ENCODE peak calls at places on chromosomes 11 and 22, in eight cellular contexts. V, P, A, N, J, H, C and T are unnamed samples. For H3K27me3, the result is how much of the 10 kb centered on the place peaks cover.

GRCh38 chr11:20261526-20261925 is 101.3 kb upstream of the DBX1 start:
- DNase-seq in V (no peak), P (no peak), A (no peak), N (peak), J (no peak), H (no peak), C (no peak), T (no peak)

GRCh38 chr11:1111545-1112212 is 37.0 kb downstream of the MUC2 start:
- DNase-seq in V (no peak), P (no peak), A (peak), N (no peak), J (no peak), H (peak), C (peak), T (peak)

GRCh38 chr11:86040919-86041318 is 28.0 kb downstream of the PICALM start:
- DNase-seq in V (no peak), P (no peak), A (no peak), N (no peak), J (no peak), H (no peak), C (no peak), T (no peak)

GRCh38 chr11:6468712-6469495 is 4.8 kb downstream of the TRIM3 start:
- DNase-seq in V (peak), P (peak), A (peak), N (peak), J (no peak), H (peak), C (no peak), T (peak)

GRCh38 chr11:61417670-61418069 is 12.1 kb downstream of the CPSF7 start:
- DNase-seq in V (no peak), P (no peak), A (no peak), N (peak), J (no peak), H (no peak), C (no peak), T (no peak)

GRCh38 chr11:126824035-126824607 is 176.4 kb downstream of the KIRREL3 start:
- DNase-seq in V (no peak), P (no peak), A (no peak), N (no peak), J (no peak), H (peak), C (no peak), T (no peak)

GRCh38 chr22:40612291-40612740 is 24.2 kb downstream of the MRTFA start:
- DNase-seq in V (no peak), P (no peak), A (no peak), N (no peak), J (no peak), H (no peak), C (no peak), T (no peak)

GRCh38 chr11:33634291-33634834 is 66.3 kb downstream of the C11orf91 start:
- DNase-seq in V (no peak), P (no peak), A (no peak), N (peak), J (no peak), H (no peak), C (no peak), T (no peak)

GRCh38 chr11:2525166-2525861 is 80.5 kb downstream of the KCNQ1 start:
- DNase-seq in V (peak), P (no peak), A (peak), N (no peak), J (no peak), H (peak), C (no peak), T (peak)

GRCh38 chr22:44406581-44407403 is 91.2 kb downstream of the RTL6 start:
- DNase-seq in V (no peak), P (no peak), A (no peak), N (peak), J (no peak), H (peak), C (no peak), T (peak)

GRCh38 chr11:14073821-14074529 is 111.5 kb downstream of the SPON1 start:
- DNase-seq in V (no peak), P (peak), A (no peak), N (no peak), J (no peak), H (no peak), C (no peak), T (no peak)

GRCh38 chr11:60924110-60924905 is at the start of gene TMEM132A:
- DNase-seq in V (peak), P (peak), A (peak), N (peak), J (no peak), H (peak), C (no peak), T (peak)

GRCh38 chr22:45473626-45474237 is 29.0 kb upstream of the FBLN1 start:
- DNase-seq in V (no peak), P (peak), A (peak), N (no peak), J (no peak), H (no peak), C (no peak), T (no peak)

GRCh38 chr11:69509846-69510390 is 28.5 kb downstream of the LINC01488 start:
- DNase-seq in V (no peak), P (no peak), A (peak), N (no peak), J (no peak), H (no peak), C (peak), T (peak)

GRCh38 chr22:40196628-40197027 is 18.9 kb downstream of the TNRC6B start:
- DNase-seq in V (no peak), P (no peak), A (no peak), N (peak), J (no peak), H (no peak), C (no peak), T (no peak)

GRCh38 chr11:36447514-36447913 is 62.6 kb downstream of the TRAF6 start:
- DNase-seq in V (no peak), P (peak), A (no peak), N (no peak), J (no peak), H (no peak), C (no peak), T (no peak)

GRCh38 chr11:75273989-75274391 is 33.4 kb downstream of the TPBGL start:
- DNase-seq in V (no peak), P (no peak), A (no peak), N (no peak), J (no peak), H (no peak), C (peak), T (peak)

GRCh38 chr11:55719608-55720160 is 53.6 kb upstream of the OR5D13 start:
- DNase-seq in V (no peak), P (no peak), A (no peak), N (no peak), J (no peak), H (no peak), C (no peak), T (no peak)

GRCh38 chr11:29336727-29337212 is 680.1 kb downstream of the KCNA4 start:
- DNase-seq in V (no peak), P (no peak), A (no peak), N (peak), J (no peak), H (no peak), C (no peak), T (no peak)

GRCh38 chr11:3841426-3842304 is 906 bp upstream of the RHOG start:
- DNase-seq in V (peak), P (peak), A (peak), N (peak), J (peak), H (peak), C (no peak), T (peak)

GRCh38 chr11:64711138-64711943 is 11.7 kb downstream of the NRXN2 start:
- DNase-seq in V (no peak), P (peak), A (no peak), N (no peak), J (no peak), H (peak), C (no peak), T (peak)

GRCh38 chr11:33893711-33894401 is 2.0 kb upstream of the LMO2 start:
- DNase-seq in V (no peak), P (no peak), A (no peak), N (no peak), J (peak), H (no peak), C (no peak), T (no peak)

GRCh38 chr11:117410861-117411725 is 83.4 kb downstream of the CEP164 start:
- DNase-seq in V (no peak), P (no peak), A (no peak), N (no peak), J (no peak), H (peak), C (no peak), T (peak)

GRCh38 chr22:37930270-37930951 is 23.0 kb downstream of the C22orf23 start:
- DNase-seq in V (no peak), P (peak), A (no peak), N (peak), J (no peak), H (peak), C (peak), T (no peak)

GRCh38 chr11:12756867-12757266 is 82.6 kb downstream of the TEAD1 start:
- DNase-seq in V (no peak), P (no peak), A (no peak), N (no peak), J (no peak), H (no peak), C (no peak), T (no peak)

GRCh38 chr11:10935015-10935564 is 77.2 kb upstream of the ZBED5 start:
- DNase-seq in V (peak), P (no peak), A (no peak), N (no peak), J (no peak), H (no peak), C (no peak), T (no peak)

GRCh38 chr11:130606781-130607511 is 158.5 kb downstream of the ADAMTS15 start:
- DNase-seq in V (no peak), P (no peak), A (no peak), N (peak), J (no peak), H (no peak), C (no peak), T (peak)

GRCh38 chr22:27632451-27633295 is 168.9 kb downstream of the MN1 start:
- DNase-seq in V (no peak), P (no peak), A (no peak), N (no peak), J (no peak), H (no peak), C (no peak), T (no peak)

DNA sequence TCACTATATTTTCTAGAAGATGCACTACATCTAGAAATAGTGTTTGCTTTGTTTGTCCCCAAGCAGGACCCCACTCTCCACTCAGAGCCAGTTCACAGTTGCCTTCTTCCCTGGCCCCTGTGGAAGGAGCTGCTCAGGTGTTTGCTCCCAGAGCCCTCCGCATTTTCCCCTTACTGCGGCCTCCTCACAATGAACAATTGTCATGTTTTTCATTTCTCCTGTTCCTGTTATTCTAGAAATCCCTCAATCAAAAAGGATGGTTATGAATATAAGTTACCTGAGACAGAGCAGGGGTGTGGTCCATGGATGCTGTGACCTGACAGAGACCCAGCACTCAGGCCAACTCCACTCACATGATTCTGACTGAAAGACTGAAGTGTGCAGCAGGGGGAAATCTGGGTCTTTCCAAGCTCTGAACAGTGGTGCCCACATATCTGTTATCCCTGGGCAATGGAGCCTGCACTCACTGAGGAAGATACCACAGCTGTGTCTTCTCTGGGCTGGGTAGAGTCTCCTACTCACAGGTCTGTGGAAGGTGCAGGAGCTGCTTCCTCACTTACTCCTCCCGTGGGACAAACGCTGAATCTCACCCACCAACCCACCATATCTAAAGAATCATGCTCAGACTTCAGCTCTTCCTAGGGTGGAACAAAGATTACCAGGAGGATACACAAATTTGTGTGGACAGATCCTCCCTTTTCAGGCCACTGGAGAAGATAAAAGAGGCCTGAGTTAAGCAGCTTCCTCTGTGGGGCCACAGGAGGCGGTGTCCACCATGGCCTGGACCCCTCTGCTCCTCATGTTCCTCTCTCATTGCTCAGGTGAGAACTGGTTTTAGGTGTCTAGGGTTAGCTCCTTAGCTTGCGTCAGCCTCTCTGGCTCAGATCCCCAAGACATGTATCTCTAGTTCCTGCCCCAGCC is 87.1 kb upstream of the TOP3B start:
- DNase-seq in V (no peak), P (no peak), A (no peak), N (no peak), J (no peak), H (no peak), C (no peak), T (no peak)
- H3K27me3 ChIP-seq in V (under half), P (half or more), A (under half), N (under half), J (under half), H (half or more), C (under half), T (under half)

GRCh38 chr11:63598556-63598955 is 15.7 kb downstream of the PLAAT3 start:
- DNase-seq in V (no peak), P (no peak), A (no peak), N (no peak), J (no peak), H (no peak), C (no peak), T (no peak)

GRCh38 chr11:63602296-63602695 is 11.9 kb downstream of the PLAAT3 start:
- DNase-seq in V (no peak), P (no peak), A (no peak), N (peak), J (no peak), H (no peak), C (no peak), T (no peak)

GRCh38 chr11:63595296-63595695 is 18.9 kb downstream of the PLAAT3 start:
- DNase-seq in V (no peak), P (no peak), A (no peak), N (peak), J (no peak), H (peak), C (no peak), T (no peak)

GRCh38 chr11:63599211-63600122 is 14.8 kb downstream of the PLAAT3 start:
- DNase-seq in V (no peak), P (no peak), A (no peak), N (peak), J (no peak), H (no peak), C (no peak), T (no peak)
- H3K27me3 ChIP-seq in V (under half), P (under half), A (under half), N (under half), J (under half), H (under half), C (under half), T (under half)

GRCh38 chr11:35286156-35286555 is 133.2 kb downstream of the SLC1A2 start:
- DNase-seq in V (no peak), P (no peak), A (no peak), N (no peak), J (no peak), H (no peak), C (no peak), T (no peak)
- H3K27me3 ChIP-seq in V (under half), P (under half), A (under half), N (under half), J (under half), H (under half), C (under half), T (under half)

GRCh38 chr22:36816338-36816634 is 549 bp downstream of the PVALB start:
- DNase-seq in V (no peak), P (peak), A (no peak), N (no peak), J (no peak), H (peak), C (no peak), T (no peak)

GRCh38 chr22:36816635-36817428 is at the start of gene PVALB:
- DNase-seq in V (no peak), P (peak), A (peak), N (peak), J (no peak), H (peak), C (no peak), T (no peak)

GRCh38 chr22:36818010-36818642 is 1.3 kb upstream of the PVALB start:
- DNase-seq in V (no peak), P (no peak), A (no peak), N (no peak), J (no peak), H (no peak), C (no peak), T (no peak)

GRCh38 chr22:36817429-36817783 is 571 bp upstream of the PVALB start:
- DNase-seq in V (no peak), P (peak), A (no peak), N (no peak), J (no peak), H (peak), C (no peak), T (no peak)

DNA sequence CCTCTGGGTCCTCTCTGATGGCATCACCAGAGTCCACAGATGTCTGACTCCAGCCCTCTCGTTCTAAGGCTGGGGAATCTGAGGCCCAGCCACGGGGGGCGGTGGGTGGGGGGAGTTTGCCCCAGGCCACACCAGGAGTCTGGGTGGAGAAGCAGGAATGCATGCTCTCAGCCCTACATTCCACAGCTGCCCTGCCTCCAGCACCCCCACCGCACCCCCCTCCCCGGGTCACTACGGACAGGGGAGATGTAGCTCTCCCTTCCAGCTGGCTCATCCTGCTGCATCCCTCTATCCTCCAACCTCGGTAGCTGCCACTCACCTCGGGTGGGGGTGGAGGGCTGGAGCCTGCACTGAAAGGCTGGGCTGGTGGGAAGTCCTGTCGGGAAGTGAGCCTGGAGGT is 2.3 kb upstream of the PVALB start:
- DNase-seq in V (no peak), P (no peak), A (no peak), N (no peak), J (no peak), H (peak), C (no peak), T (no peak)
- H3K27me3 ChIP-seq in V (half or more), P (half or more), A (half or more), N (half or more), J (half or more), H (half or more), C (half or more), T (under half)